ENCODE peak calls at places on chromosomes 5 and 9, in ten cellular contexts. One of them, this sample, is unnamed.

GRCh38 chr9:127092041-127092608 is 30.3 kb downstream of the ANGPTL2 start:
- DNase-seq in naive thymus-derived CD4-positive, alpha-beta T cell: no peak
- DNase-seq in tibial artery: no peak
- DNase-seq in choroid plexus epithelial cell: peak
- DNase-seq in fibroblast of pulmonary artery: no peak
- DNase-seq in naive thymus-derived CD8-positive, alpha-beta T cell: no peak
- DNase-seq in nephron progenitor cell: no peak
- DNase-seq in left ventricle myocardium superior: no peak
- DNase-seq in cardiac muscle cell: no peak
- DNase-seq in AG10803: no peak
- DNase-seq in this sample: no peak

GRCh38 chr9:2297771-2298170 is 282.6 kb downstream of the SMARCA2 start:
- DNase-seq in naive thymus-derived CD4-positive, alpha-beta T cell: no peak
- DNase-seq in tibial artery: no peak
- DNase-seq in choroid plexus epithelial cell: no peak
- DNase-seq in fibroblast of pulmonary artery: peak
- DNase-seq in naive thymus-derived CD8-positive, alpha-beta T cell: no peak
- DNase-seq in nephron progenitor cell: no peak
- DNase-seq in left ventricle myocardium superior: no peak
- DNase-seq in cardiac muscle cell: peak
- DNase-seq in AG10803: peak
- DNase-seq in this sample: no peak

GRCh38 chr9:36864491-36865410 is 169.3 kb downstream of the PAX5 start:
- DNase-seq in naive thymus-derived CD4-positive, alpha-beta T cell: no peak
- DNase-seq in tibial artery: no peak
- DNase-seq in choroid plexus epithelial cell: no peak
- DNase-seq in fibroblast of pulmonary artery: no peak
- DNase-seq in naive thymus-derived CD8-positive, alpha-beta T cell: no peak
- DNase-seq in nephron progenitor cell: peak
- DNase-seq in left ventricle myocardium superior: no peak
- DNase-seq in cardiac muscle cell: no peak
- DNase-seq in AG10803: no peak
- DNase-seq in this sample: no peak

GRCh38 chr5:149641000-149641576 is 59.8 kb downstream of the ARHGEF37 start:
- DNase-seq in naive thymus-derived CD4-positive, alpha-beta T cell: no peak
- DNase-seq in tibial artery: peak
- DNase-seq in choroid plexus epithelial cell: peak
- DNase-seq in fibroblast of pulmonary artery: peak
- DNase-seq in naive thymus-derived CD8-positive, alpha-beta T cell: no peak
- DNase-seq in nephron progenitor cell: no peak
- DNase-seq in left ventricle myocardium superior: no peak
- DNase-seq in cardiac muscle cell: peak
- DNase-seq in AG10803: peak
- DNase-seq in this sample: peak

GRCh38 chr5:89105171-89105695 is 222.2 kb upstream of the MEF2C start:
- DNase-seq in naive thymus-derived CD4-positive, alpha-beta T cell: no peak
- DNase-seq in tibial artery: no peak
- DNase-seq in choroid plexus epithelial cell: no peak
- DNase-seq in fibroblast of pulmonary artery: no peak
- DNase-seq in naive thymus-derived CD8-positive, alpha-beta T cell: no peak
- DNase-seq in nephron progenitor cell: no peak
- DNase-seq in left ventricle myocardium superior: no peak
- DNase-seq in cardiac muscle cell: no peak
- DNase-seq in AG10803: peak
- DNase-seq in this sample: no peak

GRCh38 chr9:94806307-94806893 is 79.9 kb downstream of the AOPEP start:
- DNase-seq in naive thymus-derived CD4-positive, alpha-beta T cell: no peak
- DNase-seq in tibial artery: no peak
- DNase-seq in choroid plexus epithelial cell: no peak
- DNase-seq in fibroblast of pulmonary artery: peak
- DNase-seq in naive thymus-derived CD8-positive, alpha-beta T cell: no peak
- DNase-seq in nephron progenitor cell: no peak
- DNase-seq in left ventricle myocardium superior: no peak
- DNase-seq in cardiac muscle cell: no peak
- DNase-seq in AG10803: peak
- DNase-seq in this sample: no peak

GRCh38 chr5:90410178-90410762 is 714 bp upstream of the CETN3 start:
- DNase-seq in naive thymus-derived CD4-positive, alpha-beta T cell: no peak
- DNase-seq in tibial artery: no peak
- DNase-seq in choroid plexus epithelial cell: peak
- DNase-seq in fibroblast of pulmonary artery: no peak
- DNase-seq in naive thymus-derived CD8-positive, alpha-beta T cell: no peak
- DNase-seq in nephron progenitor cell: no peak
- DNase-seq in left ventricle myocardium superior: no peak
- DNase-seq in cardiac muscle cell: peak
- DNase-seq in AG10803: peak
- DNase-seq in this sample: no peak

GRCh38 chr5:158126442-158127399 is 267.8 kb upstream of the CLINT1 start:
- DNase-seq in naive thymus-derived CD4-positive, alpha-beta T cell: no peak
- DNase-seq in tibial artery: no peak
- DNase-seq in choroid plexus epithelial cell: peak
- DNase-seq in fibroblast of pulmonary artery: no peak
- DNase-seq in naive thymus-derived CD8-positive, alpha-beta T cell: no peak
- DNase-seq in nephron progenitor cell: no peak
- DNase-seq in left ventricle myocardium superior: no peak
- DNase-seq in cardiac muscle cell: no peak
- DNase-seq in AG10803: peak
- DNase-seq in this sample: peak

GRCh38 chr5:55177078-55177477 is 4.1 kb upstream of the CDC20B start:
- DNase-seq in naive thymus-derived CD4-positive, alpha-beta T cell: no peak
- DNase-seq in tibial artery: no peak
- DNase-seq in choroid plexus epithelial cell: no peak
- DNase-seq in fibroblast of pulmonary artery: no peak
- DNase-seq in naive thymus-derived CD8-positive, alpha-beta T cell: no peak
- DNase-seq in nephron progenitor cell: no peak
- DNase-seq in left ventricle myocardium superior: no peak
- DNase-seq in cardiac muscle cell: no peak
- DNase-seq in AG10803: no peak
- DNase-seq in this sample: no peak

GRCh38 chr5:55108651-55109050 is 6.2 kb downstream of the GZMA start:
- DNase-seq in naive thymus-derived CD4-positive, alpha-beta T cell: no peak
- DNase-seq in tibial artery: no peak
- DNase-seq in choroid plexus epithelial cell: peak
- DNase-seq in fibroblast of pulmonary artery: no peak
- DNase-seq in naive thymus-derived CD8-positive, alpha-beta T cell: no peak
- DNase-seq in nephron progenitor cell: no peak
- DNase-seq in left ventricle myocardium superior: no peak
- DNase-seq in cardiac muscle cell: no peak
- DNase-seq in AG10803: no peak
- DNase-seq in this sample: no peak

GRCh38 chr5:14424011-14424685 is 157.4 kb upstream of the OTULINL start:
- DNase-seq in naive thymus-derived CD4-positive, alpha-beta T cell: no peak
- DNase-seq in tibial artery: no peak
- DNase-seq in choroid plexus epithelial cell: no peak
- DNase-seq in fibroblast of pulmonary artery: no peak
- DNase-seq in naive thymus-derived CD8-positive, alpha-beta T cell: no peak
- DNase-seq in nephron progenitor cell: no peak
- DNase-seq in left ventricle myocardium superior: no peak
- DNase-seq in cardiac muscle cell: no peak
- DNase-seq in AG10803: no peak
- DNase-seq in this sample: no peak

GRCh38 chr5:83360573-83360972 is 111.0 kb upstream of the VCAN start:
- DNase-seq in naive thymus-derived CD4-positive, alpha-beta T cell: no peak
- DNase-seq in tibial artery: no peak
- DNase-seq in choroid plexus epithelial cell: no peak
- DNase-seq in fibroblast of pulmonary artery: no peak
- DNase-seq in naive thymus-derived CD8-positive, alpha-beta T cell: no peak
- DNase-seq in nephron progenitor cell: no peak
- DNase-seq in left ventricle myocardium superior: no peak
- DNase-seq in cardiac muscle cell: no peak
- DNase-seq in AG10803: no peak
- DNase-seq in this sample: no peak

GRCh38 chr5:153919161-153919560 is 119.5 kb downstream of the FAM114A2 start:
- DNase-seq in naive thymus-derived CD4-positive, alpha-beta T cell: no peak
- DNase-seq in tibial artery: no peak
- DNase-seq in choroid plexus epithelial cell: no peak
- DNase-seq in fibroblast of pulmonary artery: no peak
- DNase-seq in naive thymus-derived CD8-positive, alpha-beta T cell: no peak
- DNase-seq in nephron progenitor cell: no peak
- DNase-seq in left ventricle myocardium superior: peak
- DNase-seq in cardiac muscle cell: no peak
- DNase-seq in AG10803: no peak
- DNase-seq in this sample: no peak

GRCh38 chr5:112869948-112870347 is 8.9 kb downstream of the SRP19 start:
- DNase-seq in naive thymus-derived CD4-positive, alpha-beta T cell: no peak
- DNase-seq in tibial artery: no peak
- DNase-seq in choroid plexus epithelial cell: no peak
- DNase-seq in fibroblast of pulmonary artery: no peak
- DNase-seq in naive thymus-derived CD8-positive, alpha-beta T cell: no peak
- DNase-seq in nephron progenitor cell: no peak
- DNase-seq in left ventricle myocardium superior: no peak
- DNase-seq in cardiac muscle cell: no peak
- DNase-seq in AG10803: no peak
- DNase-seq in this sample: no peak

GRCh38 chr9:127651697-127652610 is 39.9 kb downstream of the STXBP1 start:
- DNase-seq in naive thymus-derived CD4-positive, alpha-beta T cell: no peak
- DNase-seq in tibial artery: no peak
- DNase-seq in choroid plexus epithelial cell: no peak
- DNase-seq in fibroblast of pulmonary artery: no peak
- DNase-seq in naive thymus-derived CD8-positive, alpha-beta T cell: no peak
- DNase-seq in nephron progenitor cell: no peak
- DNase-seq in left ventricle myocardium superior: no peak
- DNase-seq in cardiac muscle cell: no peak
- DNase-seq in AG10803: no peak
- DNase-seq in this sample: no peak

GRCh38 chr5:142512680-142513042 is 173.2 kb downstream of the FGF1 start:
- DNase-seq in naive thymus-derived CD4-positive, alpha-beta T cell: no peak
- DNase-seq in tibial artery: no peak
- DNase-seq in choroid plexus epithelial cell: peak
- DNase-seq in fibroblast of pulmonary artery: peak
- DNase-seq in naive thymus-derived CD8-positive, alpha-beta T cell: no peak
- DNase-seq in nephron progenitor cell: no peak
- DNase-seq in left ventricle myocardium superior: no peak
- DNase-seq in cardiac muscle cell: peak
- DNase-seq in AG10803: peak
- DNase-seq in this sample: no peak

GRCh38 chr5:53971096-53971495 is 339.3 kb downstream of the ARL15 start:
- DNase-seq in naive thymus-derived CD4-positive, alpha-beta T cell: no peak
- DNase-seq in tibial artery: no peak
- DNase-seq in choroid plexus epithelial cell: no peak
- DNase-seq in fibroblast of pulmonary artery: peak
- DNase-seq in naive thymus-derived CD8-positive, alpha-beta T cell: no peak
- DNase-seq in nephron progenitor cell: no peak
- DNase-seq in left ventricle myocardium superior: no peak
- DNase-seq in cardiac muscle cell: peak
- DNase-seq in AG10803: peak
- DNase-seq in this sample: no peak

GRCh38 chr9:134407123-134407779 is 81.0 kb downstream of the RXRA start:
- DNase-seq in naive thymus-derived CD4-positive, alpha-beta T cell: peak
- DNase-seq in tibial artery: peak
- DNase-seq in choroid plexus epithelial cell: peak
- DNase-seq in fibroblast of pulmonary artery: peak
- DNase-seq in naive thymus-derived CD8-positive, alpha-beta T cell: peak
- DNase-seq in nephron progenitor cell: peak
- DNase-seq in left ventricle myocardium superior: peak
- DNase-seq in cardiac muscle cell: peak
- DNase-seq in AG10803: peak
- DNase-seq in this sample: peak

GRCh38 chr9:33202552-33203300 is 35.6 kb upstream of the B4GALT1 start:
- DNase-seq in naive thymus-derived CD4-positive, alpha-beta T cell: no peak
- DNase-seq in tibial artery: no peak
- DNase-seq in choroid plexus epithelial cell: peak
- DNase-seq in fibroblast of pulmonary artery: peak
- DNase-seq in naive thymus-derived CD8-positive, alpha-beta T cell: peak
- DNase-seq in nephron progenitor cell: no peak
- DNase-seq in left ventricle myocardium superior: peak
- DNase-seq in cardiac muscle cell: peak
- DNase-seq in AG10803: peak
- DNase-seq in this sample: peak

GRCh38 chr5:55903121-55903701 is 52.1 kb downstream of the IL31RA start:
- DNase-seq in naive thymus-derived CD4-positive, alpha-beta T cell: peak
- DNase-seq in tibial artery: no peak
- DNase-seq in choroid plexus epithelial cell: peak
- DNase-seq in fibroblast of pulmonary artery: peak
- DNase-seq in naive thymus-derived CD8-positive, alpha-beta T cell: no peak
- DNase-seq in nephron progenitor cell: no peak
- DNase-seq in left ventricle myocardium superior: peak
- DNase-seq in cardiac muscle cell: peak
- DNase-seq in AG10803: no peak
- DNase-seq in this sample: no peak

GRCh38 chr5:88279584-88279983 is 10.9 kb upstream of the TMEM161B start:
- DNase-seq in naive thymus-derived CD4-positive, alpha-beta T cell: no peak
- DNase-seq in tibial artery: no peak
- DNase-seq in choroid plexus epithelial cell: no peak
- DNase-seq in fibroblast of pulmonary artery: peak
- DNase-seq in naive thymus-derived CD8-positive, alpha-beta T cell: no peak
- DNase-seq in nephron progenitor cell: no peak
- DNase-seq in left ventricle myocardium superior: no peak
- DNase-seq in cardiac muscle cell: no peak
- DNase-seq in AG10803: no peak
- DNase-seq in this sample: no peak

GRCh38 chr5:87787640-87788039 is 374.9 kb upstream of the CCNH start:
- DNase-seq in naive thymus-derived CD4-positive, alpha-beta T cell: no peak
- DNase-seq in tibial artery: no peak
- DNase-seq in choroid plexus epithelial cell: no peak
- DNase-seq in fibroblast of pulmonary artery: no peak
- DNase-seq in naive thymus-derived CD8-positive, alpha-beta T cell: no peak
- DNase-seq in nephron progenitor cell: no peak
- DNase-seq in left ventricle myocardium superior: no peak
- DNase-seq in cardiac muscle cell: no peak
- DNase-seq in AG10803: no peak
- DNase-seq in this sample: no peak

GRCh38 chr5:5026407-5026780 is 113.7 kb upstream of the ADAMTS16 start:
- DNase-seq in naive thymus-derived CD4-positive, alpha-beta T cell: no peak
- DNase-seq in tibial artery: no peak
- DNase-seq in choroid plexus epithelial cell: no peak
- DNase-seq in fibroblast of pulmonary artery: no peak
- DNase-seq in naive thymus-derived CD8-positive, alpha-beta T cell: no peak
- DNase-seq in nephron progenitor cell: no peak
- DNase-seq in left ventricle myocardium superior: no peak
- DNase-seq in cardiac muscle cell: no peak
- DNase-seq in AG10803: no peak
- DNase-seq in this sample: no peak

GRCh38 chr5:172429201-172429940 is 25.0 kb downstream of the SH3PXD2B start:
- DNase-seq in naive thymus-derived CD4-positive, alpha-beta T cell: no peak
- DNase-seq in tibial artery: no peak
- DNase-seq in choroid plexus epithelial cell: peak
- DNase-seq in fibroblast of pulmonary artery: peak
- DNase-seq in naive thymus-derived CD8-positive, alpha-beta T cell: no peak
- DNase-seq in nephron progenitor cell: no peak
- DNase-seq in left ventricle myocardium superior: no peak
- DNase-seq in cardiac muscle cell: peak
- DNase-seq in AG10803: peak
- DNase-seq in this sample: peak

GRCh38 chr5:172692981-172693380 is 51.9 kb downstream of the NEURL1B start:
- DNase-seq in naive thymus-derived CD4-positive, alpha-beta T cell: no peak
- DNase-seq in tibial artery: no peak
- DNase-seq in choroid plexus epithelial cell: no peak
- DNase-seq in fibroblast of pulmonary artery: peak
- DNase-seq in naive thymus-derived CD8-positive, alpha-beta T cell: no peak
- DNase-seq in nephron progenitor cell: no peak
- DNase-seq in left ventricle myocardium superior: peak
- DNase-seq in cardiac muscle cell: peak
- DNase-seq in AG10803: peak
- DNase-seq in this sample: no peak

GRCh38 chr9:134055981-134056461 is 11.8 kb downstream of the BRD3 start:
- DNase-seq in naive thymus-derived CD4-positive, alpha-beta T cell: no peak
- DNase-seq in tibial artery: peak
- DNase-seq in choroid plexus epithelial cell: peak
- DNase-seq in fibroblast of pulmonary artery: peak
- DNase-seq in naive thymus-derived CD8-positive, alpha-beta T cell: no peak
- DNase-seq in nephron progenitor cell: no peak
- DNase-seq in left ventricle myocardium superior: peak
- DNase-seq in cardiac muscle cell: peak
- DNase-seq in AG10803: peak
- DNase-seq in this sample: no peak

GRCh38 chr5:126354012-126354856 is 69.0 kb upstream of the GRAMD2B start:
- DNase-seq in naive thymus-derived CD4-positive, alpha-beta T cell: peak
- DNase-seq in tibial artery: no peak
- DNase-seq in choroid plexus epithelial cell: peak
- DNase-seq in fibroblast of pulmonary artery: peak
- DNase-seq in naive thymus-derived CD8-positive, alpha-beta T cell: peak
- DNase-seq in nephron progenitor cell: no peak
- DNase-seq in left ventricle myocardium superior: no peak
- DNase-seq in cardiac muscle cell: peak
- DNase-seq in AG10803: peak
- DNase-seq in this sample: peak

GRCh38 chr5:175104682-175105081 is 339.3 kb downstream of the DRD1 start:
- DNase-seq in naive thymus-derived CD4-positive, alpha-beta T cell: no peak
- DNase-seq in tibial artery: no peak
- DNase-seq in choroid plexus epithelial cell: no peak
- DNase-seq in fibroblast of pulmonary artery: no peak
- DNase-seq in naive thymus-derived CD8-positive, alpha-beta T cell: no peak
- DNase-seq in nephron progenitor cell: no peak
- DNase-seq in left ventricle myocardium superior: no peak
- DNase-seq in cardiac muscle cell: no peak
- DNase-seq in AG10803: no peak
- DNase-seq in this sample: no peak

This sample was measured in SJCRH30.